ENCODE peak calls at places on chromosomes 12 and 14, in eight cellular contexts. E is ascending aorta, A is mucosa of descending colon, B is PC-3, R is K562, X is endothelial cell, K is Peyer's patch, D is SK-N-SH. T is an unnamed sample.

GRCh38 chr14:70061108-70061507 is 127.6 kb downstream of the SLC8A3 start:
- DNase-seq in E (no peak), A (no peak), B (peak), R (no peak), X (no peak), K (no peak), D (no peak), T (no peak)

GRCh38 chr12:27012239-27012981 is 1.8 kb downstream of the TM7SF3 start:
- DNase-seq in E (no peak), A (no peak), B (no peak), R (no peak), X (no peak), K (no peak), D (no peak), T (no peak)

GRCh38 chr12:131028587-131029338 is 75.1 kb downstream of the ADGRD1 start:
- DNase-seq in E (no peak), A (peak), B (no peak), R (no peak), X (no peak), K (no peak), D (no peak), T (no peak)

GRCh38 chr12:42679402-42679801 is 89.9 kb upstream of the PRICKLE1 start:
- DNase-seq in E (no peak), A (no peak), B (peak), R (no peak), X (no peak), K (no peak), D (no peak), T (peak)

GRCh38 chr12:20865873-20866272 is 55.4 kb downstream of the SLCO1B3 start:
- DNase-seq in E (no peak), A (no peak), B (peak), R (no peak), X (no peak), K (no peak), D (no peak), T (no peak)

GRCh38 chr12:111454311-111454710 is 48.6 kb downstream of the SH2B3 start:
- DNase-seq in E (no peak), A (no peak), B (no peak), R (no peak), X (no peak), K (no peak), D (no peak), T (no peak)

GRCh38 chr14:98501335-98501734 is 770.7 kb downstream of the BCL11B start:
- DNase-seq in E (no peak), A (no peak), B (peak), R (no peak), X (no peak), K (no peak), D (no peak), T (no peak)

GRCh38 chr14:71720978-71721624 is 211.1 kb upstream of the RGS6 start:
- DNase-seq in E (no peak), A (no peak), B (peak), R (peak), X (peak), K (no peak), D (peak), T (peak)

GRCh38 chr12:132561784-132562156 is 48.6 kb downstream of the LRCOL1 start:
- DNase-seq in E (no peak), A (peak), B (peak), R (peak), X (peak), K (no peak), D (peak), T (peak)

GRCh38 chr12:96034631-96035282 is 630 bp downstream of the LTA4H start:
- DNase-seq in E (no peak), A (peak), B (peak), R (peak), X (peak), K (peak), D (peak), T (peak)

GRCh38 chr12:45183263-45183662 is 32.6 kb upstream of the ANO6 start:
- DNase-seq in E (no peak), A (no peak), B (peak), R (no peak), X (no peak), K (no peak), D (peak), T (peak)

GRCh38 chr14:72965249-72965648 is 39.0 kb downstream of the DCAF4 start:
- DNase-seq in E (no peak), A (no peak), B (peak), R (peak), X (no peak), K (no peak), D (no peak), T (peak)

GRCh38 chr12:34334538-34334937 is 312.2 kb downstream of the ALG10 start:
- DNase-seq in E (no peak), A (no peak), B (no peak), R (no peak), X (no peak), K (no peak), D (no peak), T (no peak)

GRCh38 chr14:36217732-36218131 is 41.2 kb upstream of the PTCSC3 start:
- DNase-seq in E (no peak), A (no peak), B (peak), R (no peak), X (no peak), K (no peak), D (no peak), T (peak)

GRCh38 chr12:78146365-78146772 is 315.7 kb downstream of the NAV3 start:
- DNase-seq in E (no peak), A (no peak), B (peak), R (peak), X (no peak), K (no peak), D (peak), T (peak)

GRCh38 chr12:110733857-110734373 is 8.8 kb downstream of the PPP1CC start:
- DNase-seq in E (no peak), A (no peak), B (no peak), R (no peak), X (no peak), K (no peak), D (no peak), T (no peak)

GRCh38 chr12:114916124-114916523 is 232.1 kb upstream of the TBX3 start:
- DNase-seq in E (no peak), A (no peak), B (peak), R (no peak), X (no peak), K (no peak), D (no peak), T (peak)

GRCh38 chr12:53886996-53887395 is 51.6 kb upstream of the HOXC13 start:
- DNase-seq in E (no peak), A (no peak), B (no peak), R (no peak), X (no peak), K (no peak), D (no peak), T (no peak)

GRCh38 chr14:71319646-71320045 is 412.4 kb downstream of the PCNX1 start:
- DNase-seq in E (no peak), A (no peak), B (peak), R (peak), X (no peak), K (no peak), D (peak), T (peak)

GRCh38 chr12:88895634-88896033 is 315.4 kb upstream of the KITLG start:
- DNase-seq in E (no peak), A (no peak), B (peak), R (no peak), X (no peak), K (no peak), D (no peak), T (no peak)

GRCh38 chr12:100593490-100593889 is 20.0 kb downstream of the GAS2L3 start:
- DNase-seq in E (no peak), A (no peak), B (no peak), R (no peak), X (no peak), K (no peak), D (no peak), T (peak)

GRCh38 chr14:89543420-89543790 is 126.4 kb upstream of the FOXN3 start:
- DNase-seq in E (no peak), A (no peak), B (no peak), R (no peak), X (no peak), K (no peak), D (no peak), T (no peak)

GRCh38 chr12:132162508-132163031 is 18.3 kb downstream of the NOC4L start:
- DNase-seq in E (no peak), A (peak), B (peak), R (no peak), X (no peak), K (no peak), D (peak), T (peak)

GRCh38 chr12:76069339-76069738 is 15.1 kb downstream of the NAP1L1 start:
- DNase-seq in E (no peak), A (no peak), B (no peak), R (no peak), X (no peak), K (no peak), D (no peak), T (no peak)

GRCh38 chr14:40074169-40074568 is 641.9 kb upstream of the FBXO33 start:
- DNase-seq in E (no peak), A (no peak), B (no peak), R (no peak), X (no peak), K (no peak), D (no peak), T (no peak)

GRCh38 chr12:89707623-89707991 is 1.0 kb downstream of the ATP2B1 start:
- DNase-seq in E (no peak), A (peak), B (no peak), R (peak), X (peak), K (peak), D (peak), T (no peak)

GRCh38 chr14:100159107-100159864 is at the start of gene DEGS2:
- DNase-seq in E (no peak), A (peak), B (peak), R (no peak), X (no peak), K (peak), D (peak), T (no peak)

GRCh38 chr12:95605087-95605486 is 53.8 kb upstream of the USP44 start:
- DNase-seq in E (no peak), A (no peak), B (peak), R (no peak), X (no peak), K (no peak), D (no peak), T (peak)

GRCh38 chr12:54983536-54984102 is 943 bp downstream of the TESPA1 start:
- DNase-seq in E (no peak), A (no peak), B (no peak), R (no peak), X (no peak), K (no peak), D (no peak), T (no peak)

GRCh38 chr12:63018273-63018672 is 83.3 kb upstream of the PPM1H start:
- DNase-seq in E (no peak), A (no peak), B (peak), R (no peak), X (no peak), K (no peak), D (no peak), T (no peak)

GRCh38 chr12:43151406-43152080 is 400.5 kb downstream of the ADAMTS20 start:
- DNase-seq in E (no peak), A (no peak), B (no peak), R (no peak), X (no peak), K (no peak), D (no peak), T (peak)

GRCh38 chr14:95173518-95173917 is 16.2 kb upstream of the DICER1 start:
- DNase-seq in E (no peak), A (no peak), B (no peak), R (no peak), X (no peak), K (no peak), D (no peak), T (no peak)

DNA sequence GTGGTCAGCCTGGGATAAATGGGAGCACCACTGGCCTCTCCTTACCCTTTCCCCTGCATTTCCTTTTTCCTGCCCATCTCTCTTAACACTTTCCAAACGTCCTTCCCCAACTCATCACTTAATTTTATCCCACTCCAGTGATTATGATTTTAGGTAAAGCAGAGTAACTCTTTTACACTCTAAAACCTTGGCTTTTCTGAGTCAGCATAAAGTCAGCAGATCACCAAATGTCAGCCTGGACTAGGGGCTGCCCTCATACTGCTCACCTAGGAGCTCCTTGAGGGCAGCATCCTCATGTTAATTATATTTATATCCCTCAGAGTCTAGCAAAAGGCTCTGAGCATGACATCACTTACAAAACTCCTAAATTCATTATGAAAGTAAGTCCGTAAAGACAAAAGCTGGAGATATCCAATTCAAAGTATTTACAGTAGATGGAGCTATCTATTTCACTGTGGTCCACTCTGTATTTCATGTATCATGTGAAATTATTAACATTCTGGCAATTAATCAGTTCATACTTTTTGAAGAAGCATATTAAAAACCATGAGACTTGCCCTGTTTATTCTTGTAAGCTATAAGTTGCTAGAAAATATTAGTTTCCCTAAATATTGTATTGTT is 17.0 kb upstream of the DICER1 start:
- DNase-seq in E (no peak), A (no peak), B (peak), R (no peak), X (no peak), K (no peak), D (no peak), T (peak)
- TF ChIP-seq CTCF in E (no peak), A (no peak), B (peak), R (no peak), X (no peak), K (no peak), D (peak), T (peak)

GRCh38 chr12:51027342-51027835 is 1.2 kb upstream of the SLC11A2 start:
- DNase-seq in E (peak), A (no peak), B (no peak), R (no peak), X (no peak), K (no peak), D (no peak), T (no peak)

GRCh38 chr12:51028811-51029146 is 2.6 kb upstream of the SLC11A2 start:
- DNase-seq in E (no peak), A (no peak), B (peak), R (no peak), X (no peak), K (no peak), D (no peak), T (no peak)

GRCh38 chr12:51025182-51025747 is 919 bp downstream of the SLC11A2 start:
- DNase-seq in E (no peak), A (no peak), B (no peak), R (no peak), X (no peak), K (no peak), D (no peak), T (no peak)

GRCh38 chr12:51025748-51026654 is at the start of gene SLC11A2:
- DNase-seq in E (peak), A (peak), B (peak), R (peak), X (peak), K (peak), D (peak), T (peak)

GRCh38 chr12:51028126-51028810 is 2.1 kb upstream of the SLC11A2 start:
- DNase-seq in E (peak), A (peak), B (peak), R (peak), X (no peak), K (peak), D (no peak), T (peak)
- TF ChIP-seq CTCF in E (peak), A (no peak), B (peak), R (peak), X (no peak), K (no peak), D (peak), T (peak)

DNA sequence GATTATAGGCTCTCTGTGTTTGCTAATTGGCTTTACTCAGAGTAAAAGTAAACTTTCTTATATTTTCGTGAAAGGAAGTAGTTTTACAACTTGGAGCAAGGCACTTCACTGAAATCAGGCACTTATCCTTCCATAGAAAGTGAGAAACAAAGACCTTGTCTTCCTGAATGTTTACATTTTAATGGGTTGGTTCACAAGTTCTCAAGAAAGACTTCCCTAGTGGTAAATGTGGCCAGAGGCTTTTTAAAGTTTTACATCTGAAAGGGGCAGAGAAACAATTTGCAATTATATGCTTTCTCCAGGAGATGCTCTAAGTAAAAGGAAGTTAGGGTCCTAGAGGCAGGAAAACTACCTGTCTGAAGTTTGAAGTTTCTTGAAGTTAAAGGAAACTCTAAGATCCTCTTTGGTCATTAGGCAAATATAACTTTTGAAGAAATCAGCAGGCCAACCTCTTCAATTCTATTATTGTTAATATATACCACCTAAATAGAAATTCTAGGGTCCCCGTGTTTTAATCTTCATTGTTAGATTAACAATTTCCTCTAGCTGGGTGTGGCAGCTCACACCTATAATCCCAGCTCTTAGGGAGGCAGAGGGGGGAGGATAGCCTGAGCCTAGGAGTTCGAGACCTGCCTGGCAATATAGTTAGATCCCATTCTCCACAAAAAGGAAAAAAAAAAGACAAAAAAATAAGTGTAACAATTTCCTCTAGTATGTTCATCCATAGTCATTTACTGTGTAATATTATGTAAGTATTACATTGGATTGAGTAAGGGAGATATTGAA is 644.9 kb upstream of the FOXG1 start:
- DNase-seq in E (no peak), A (no peak), B (no peak), R (no peak), X (no peak), K (no peak), D (no peak), T (no peak)
- TF ChIP-seq CTCF in E (no peak), A (no peak), B (no peak), R (no peak), X (no peak), K (no peak), D (no peak), T (no peak)

DNA sequence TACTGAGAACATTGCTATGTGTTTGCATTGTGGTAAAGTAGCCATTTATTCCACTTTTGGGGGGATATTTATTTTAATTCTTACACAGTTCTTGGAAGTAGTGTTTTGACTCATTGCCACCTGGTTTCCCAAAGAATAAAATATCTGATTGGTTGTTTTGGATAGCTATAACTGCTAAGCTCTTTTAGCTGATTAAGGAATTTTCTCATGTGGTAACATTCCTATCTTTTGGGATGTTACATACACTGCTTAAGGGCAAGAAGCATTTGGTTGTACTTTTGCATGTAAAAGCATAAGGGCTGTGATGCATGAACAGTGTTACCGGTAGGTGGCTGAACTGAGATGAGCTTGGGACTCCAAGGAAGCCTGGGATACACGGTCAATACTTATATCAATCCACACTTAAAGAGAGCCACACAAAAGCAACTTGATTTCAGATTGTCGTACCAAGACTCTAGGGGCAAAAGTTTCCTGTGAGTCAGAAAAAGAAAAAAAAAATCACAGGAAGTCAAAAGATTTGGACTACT is 71.4 kb upstream of the PRKD1 start:
- DNase-seq in E (no peak), A (no peak), B (no peak), R (no peak), X (no peak), K (no peak), D (no peak), T (no peak)
- TF ChIP-seq CTCF in E (no peak), A (no peak), B (peak), R (no peak), X (no peak), K (no peak), D (no peak), T (no peak)

GRCh38 chr12:69350002-69350626 is 1.9 kb downstream of the LYZ start:
- DNase-seq in E (no peak), A (no peak), B (no peak), R (no peak), X (no peak), K (no peak), D (no peak), T (no peak)
- TF ChIP-seq CTCF in E (no peak), A (no peak), B (no peak), R (no peak), X (no peak), K (no peak), D (no peak), T (no peak)

T was measured in fibroblast of mammary gland.